ENCODE peak calls at places on chromosomes 3 and 15, in nine cellular contexts. O is GM04504; B is GM19239; I is activated CD4-positive, alpha-beta T cell treated with anti-CD3 and anti-CD28 coated beads, Interleukin-2, amount 10 ng/mL, durations not matched to agents 7 days and 5 days; W is fibroblast of the aortic adventitia; T is GM18507; C is lung microvascular endothelial cell; V is NCI-H510A treated with DMSO at 0.1 percent for 48 hours; L is NCI-H1436. S is an unnamed sample.

GRCh38 chr15:70867911-70868467 is 14.0 kb upstream of the LARP6 start:
- DNase-seq in O (peak), B (no peak), I (no peak), W (peak), T (no peak), C (peak), V (no peak), L (no peak), S (no peak)

GRCh38 chr15:67149068-67149841 is 83.9 kb downstream of the SMAD3 start:
- DNase-seq in O (no peak), B (no peak), I (no peak), W (no peak), T (no peak), C (no peak), V (no peak), L (no peak), S (no peak)

GRCh38 chr15:75227663-75228280 is 26.1 kb downstream of the C15orf39 start:
- DNase-seq in O (no peak), B (no peak), I (no peak), W (no peak), T (no peak), C (no peak), V (no peak), L (no peak), S (no peak)

GRCh38 chr15:100043069-100043641 is 298.6 kb downstream of the ADAMTS17 start:
- DNase-seq in O (no peak), B (no peak), I (no peak), W (peak), T (no peak), C (peak), V (no peak), L (no peak), S (no peak)

GRCh38 chr3:24657870-24658535 is 163.4 kb upstream of the THRB start:
- DNase-seq in O (no peak), B (no peak), I (no peak), W (no peak), T (no peak), C (no peak), V (no peak), L (no peak), S (no peak)

GRCh38 chr15:59833366-59833765 is 144.2 kb upstream of the BNIP2 start:
- DNase-seq in O (no peak), B (no peak), I (no peak), W (no peak), T (no peak), C (no peak), V (peak), L (peak), S (no peak)

GRCh38 chr3:18556503-18556902 is 131.4 kb upstream of the SATB1 start:
- DNase-seq in O (no peak), B (no peak), I (peak), W (no peak), T (no peak), C (no peak), V (no peak), L (no peak), S (peak)

GRCh38 chr3:20068512-20069177 is 28.4 kb downstream of the KAT2B start:
- DNase-seq in O (no peak), B (no peak), I (no peak), W (peak), T (no peak), C (no peak), V (no peak), L (no peak), S (no peak)

GRCh38 chr3:38632989-38633388 is 16.5 kb downstream of the SCN5A start:
- DNase-seq in O (no peak), B (no peak), I (no peak), W (no peak), T (no peak), C (no peak), V (no peak), L (no peak), S (no peak)

GRCh38 chr15:67501177-67501835 is 19.6 kb upstream of the C15orf61 start:
- DNase-seq in O (no peak), B (no peak), I (no peak), W (peak), T (no peak), C (peak), V (peak), L (no peak), S (no peak)

GRCh38 chr15:92803852-92804609 is 96.1 kb upstream of the CHD2 start:
- DNase-seq in O (peak), B (no peak), I (peak), W (peak), T (no peak), C (peak), V (peak), L (no peak), S (peak)

GRCh38 chr3:69671082-69671952 is 67.9 kb upstream of the MITF start:
- DNase-seq in O (peak), B (peak), I (peak), W (peak), T (no peak), C (peak), V (peak), L (no peak), S (no peak)

GRCh38 chr3:50266808-50267207 is 2.1 kb upstream of the SEMA3B start:
- DNase-seq in O (no peak), B (no peak), I (no peak), W (no peak), T (no peak), C (no peak), V (no peak), L (no peak), S (no peak)

GRCh38 chr3:31290046-31290445 is 242.7 kb upstream of the STT3B start:
- DNase-seq in O (no peak), B (no peak), I (no peak), W (no peak), T (no peak), C (no peak), V (no peak), L (no peak), S (no peak)

GRCh38 chr15:100959066-100960050 is 40.2 kb downstream of the LRRK1 start:
- DNase-seq in O (no peak), B (no peak), I (no peak), W (no peak), T (no peak), C (peak), V (no peak), L (no peak), S (no peak)

GRCh38 chr15:43249699-43250203 is 17.0 kb downstream of the TGM5 start:
- DNase-seq in O (peak), B (peak), I (peak), W (peak), T (peak), C (peak), V (no peak), L (no peak), S (peak)

GRCh38 chr3:170632780-170633179 is 46.9 kb upstream of the SLC7A14 start:
- DNase-seq in O (peak), B (peak), I (no peak), W (no peak), T (peak), C (no peak), V (no peak), L (no peak), S (peak)

GRCh38 chr3:129205109-129205832 is 21.6 kb upstream of the CNBP start:
- DNase-seq in O (no peak), B (no peak), I (no peak), W (no peak), T (no peak), C (no peak), V (no peak), L (no peak), S (no peak)

GRCh38 chr3:158381274-158381868 is 189.6 kb upstream of the MLF1 start:
- DNase-seq in O (peak), B (no peak), I (no peak), W (peak), T (no peak), C (no peak), V (no peak), L (no peak), S (no peak)

GRCh38 chr3:47747558-47747957 is 34.1 kb downstream of the SMARCC1 start:
- DNase-seq in O (no peak), B (no peak), I (no peak), W (no peak), T (no peak), C (no peak), V (no peak), L (no peak), S (no peak)

GRCh38 chr3:135009014-135009413 is 214.0 kb downstream of the EPHB1 start:
- DNase-seq in O (no peak), B (no peak), I (no peak), W (no peak), T (no peak), C (no peak), V (no peak), L (no peak), S (no peak)

GRCh38 chr15:39344662-39345141 is 236.2 kb upstream of the THBS1 start:
- DNase-seq in O (peak), B (no peak), I (no peak), W (no peak), T (no peak), C (no peak), V (no peak), L (no peak), S (no peak)

GRCh38 chr3:134087046-134087974 is 57.6 kb upstream of the SLCO2A1 start:
- DNase-seq in O (no peak), B (no peak), I (no peak), W (no peak), T (no peak), C (no peak), V (no peak), L (no peak), S (no peak)

GRCh38 chr15:45389351-45389750 is 11.0 kb upstream of the GATM start:
- DNase-seq in O (no peak), B (no peak), I (no peak), W (no peak), T (no peak), C (no peak), V (no peak), L (no peak), S (no peak)

GRCh38 chr15:77179541-77179998 is 108.7 kb upstream of the TSPAN3 start:
- DNase-seq in O (no peak), B (peak), I (peak), W (no peak), T (peak), C (no peak), V (no peak), L (no peak), S (peak)

GRCh38 chr15:57190208-57190607 is 186.1 kb upstream of the CGNL1 start:
- DNase-seq in O (no peak), B (no peak), I (no peak), W (no peak), T (no peak), C (no peak), V (no peak), L (no peak), S (no peak)

GRCh38 chr3:187763850-187764648 is 18.8 kb upstream of the BCL6 start:
- DNase-seq in O (no peak), B (no peak), I (no peak), W (peak), T (no peak), C (no peak), V (no peak), L (peak), S (no peak)

S was measured in GM12878.